ENCODE peak calls at places on chromosomes 6 and 20, in ten cellular contexts. One of them, this sample, is unnamed.

GRCh38 chr6:81562169-81562568 is 190.3 kb downstream of the TENT5A start:
- DNase-seq in occipital lobe: no peak
- DNase-seq in left cardiac atrium: no peak
- DNase-seq in SHP77: peak
- DNase-seq in germinal center: no peak
- DNase-seq in psoas muscle: no peak
- DNase-seq in dermis blood vessel endothelial cell: no peak
- DNase-seq in aorta: no peak
- DNase-seq in T-helper 2 cell: no peak
- DNase-seq in Daoy: peak
- DNase-seq in this sample: no peak

GRCh38 chr6:5905431-5906339 is 101.0 kb downstream of the NRN1 start:
- DNase-seq in occipital lobe: peak
- DNase-seq in SHP77: no peak
- DNase-seq in Daoy: peak
- DNase-seq in left cardiac atrium: peak
- DNase-seq in dermis blood vessel endothelial cell: peak
- DNase-seq in T-helper 2 cell: no peak
- DNase-seq in germinal center: no peak
- DNase-seq in aorta: peak
- DNase-seq in psoas muscle: peak
- DNase-seq in this sample: peak

GRCh38 chr20:24773168-24773567 is 175.9 kb upstream of the CST7 start:
- DNase-seq in aorta: no peak
- DNase-seq in left cardiac atrium: no peak
- DNase-seq in SHP77: no peak
- DNase-seq in occipital lobe: no peak
- DNase-seq in dermis blood vessel endothelial cell: no peak
- DNase-seq in germinal center: no peak
- DNase-seq in T-helper 2 cell: no peak
- DNase-seq in Daoy: no peak
- DNase-seq in psoas muscle: no peak
- DNase-seq in this sample: no peak

GRCh38 chr20:57399587-57400261 is 8.5 kb downstream of the RBM38 start:
- DNase-seq in dermis blood vessel endothelial cell: no peak
- DNase-seq in Daoy: peak
- DNase-seq in psoas muscle: peak
- DNase-seq in germinal center: peak
- DNase-seq in T-helper 2 cell: peak
- DNase-seq in SHP77: no peak
- DNase-seq in aorta: peak
- DNase-seq in occipital lobe: no peak
- DNase-seq in left cardiac atrium: peak
- DNase-seq in this sample: peak

GRCh38 chr6:71888720-71889340 is 2.5 kb downstream of the RIMS1 start:
- DNase-seq in dermis blood vessel endothelial cell: no peak
- DNase-seq in occipital lobe: peak
- DNase-seq in aorta: no peak
- DNase-seq in psoas muscle: no peak
- DNase-seq in germinal center: no peak
- DNase-seq in Daoy: no peak
- DNase-seq in T-helper 2 cell: no peak
- DNase-seq in left cardiac atrium: no peak
- DNase-seq in SHP77: no peak
- DNase-seq in this sample: no peak

GRCh38 chr20:14609328-14610221 is 272.2 kb upstream of the FLRT3 start:
- DNase-seq in T-helper 2 cell: no peak
- DNase-seq in occipital lobe: no peak
- DNase-seq in left cardiac atrium: no peak
- DNase-seq in aorta: no peak
- DNase-seq in germinal center: no peak
- DNase-seq in dermis blood vessel endothelial cell: no peak
- DNase-seq in Daoy: no peak
- DNase-seq in psoas muscle: no peak
- DNase-seq in SHP77: no peak
- DNase-seq in this sample: no peak

GRCh38 chr6:139028658-139029469 is at the start of gene ABRACL:
- DNase-seq in left cardiac atrium: peak
- DNase-seq in T-helper 2 cell: peak
- DNase-seq in aorta: peak
- DNase-seq in dermis blood vessel endothelial cell: peak
- DNase-seq in Daoy: peak
- DNase-seq in SHP77: peak
- DNase-seq in occipital lobe: peak
- DNase-seq in germinal center: peak
- DNase-seq in psoas muscle: peak
- DNase-seq in this sample: peak

GRCh38 chr6:89952361-89952680 is 58.1 kb downstream of the GJA10 start:
- DNase-seq in left cardiac atrium: no peak
- DNase-seq in dermis blood vessel endothelial cell: no peak
- DNase-seq in Daoy: no peak
- DNase-seq in psoas muscle: no peak
- DNase-seq in germinal center: no peak
- DNase-seq in occipital lobe: no peak
- DNase-seq in T-helper 2 cell: peak
- DNase-seq in aorta: no peak
- DNase-seq in SHP77: no peak
- DNase-seq in this sample: no peak

GRCh38 chr20:39849171-39849570 is 839.9 kb downstream of the MAFB start:
- DNase-seq in aorta: no peak
- DNase-seq in psoas muscle: no peak
- DNase-seq in dermis blood vessel endothelial cell: no peak
- DNase-seq in germinal center: no peak
- DNase-seq in left cardiac atrium: no peak
- DNase-seq in Daoy: no peak
- DNase-seq in T-helper 2 cell: no peak
- DNase-seq in SHP77: no peak
- DNase-seq in occipital lobe: no peak
- DNase-seq in this sample: no peak

GRCh38 chr6:15989397-15989796 is 139.5 kb upstream of the MYLIP start:
- DNase-seq in aorta: no peak
- DNase-seq in SHP77: no peak
- DNase-seq in Daoy: no peak
- DNase-seq in germinal center: no peak
- DNase-seq in left cardiac atrium: no peak
- DNase-seq in T-helper 2 cell: no peak
- DNase-seq in psoas muscle: no peak
- DNase-seq in dermis blood vessel endothelial cell: no peak
- DNase-seq in occipital lobe: no peak
- DNase-seq in this sample: no peak

GRCh38 chr6:129284225-129284624 is 401.3 kb downstream of the LAMA2 start:
- DNase-seq in germinal center: no peak
- DNase-seq in Daoy: no peak
- DNase-seq in T-helper 2 cell: no peak
- DNase-seq in psoas muscle: no peak
- DNase-seq in SHP77: no peak
- DNase-seq in occipital lobe: no peak
- DNase-seq in dermis blood vessel endothelial cell: no peak
- DNase-seq in aorta: no peak
- DNase-seq in left cardiac atrium: no peak
- DNase-seq in this sample: no peak

GRCh38 chr6:3510617-3511016 is 53.8 kb upstream of the SLC22A23 start:
- DNase-seq in occipital lobe: no peak
- DNase-seq in left cardiac atrium: no peak
- DNase-seq in germinal center: no peak
- DNase-seq in Daoy: no peak
- DNase-seq in SHP77: no peak
- DNase-seq in aorta: no peak
- DNase-seq in T-helper 2 cell: no peak
- DNase-seq in dermis blood vessel endothelial cell: no peak
- DNase-seq in psoas muscle: no peak
- DNase-seq in this sample: no peak

GRCh38 chr20:51650685-51651134 is 108.2 kb upstream of the NFATC2 start:
- DNase-seq in dermis blood vessel endothelial cell: peak
- DNase-seq in SHP77: no peak
- DNase-seq in Daoy: peak
- DNase-seq in aorta: no peak
- DNase-seq in left cardiac atrium: no peak
- DNase-seq in T-helper 2 cell: no peak
- DNase-seq in psoas muscle: no peak
- DNase-seq in germinal center: no peak
- DNase-seq in occipital lobe: no peak
- DNase-seq in this sample: no peak

This sample was measured in heart left ventricle.